ENCODE peak calls at places on chromosomes 5 and 9, in ten cellular contexts. One of them, this sample, is unnamed.

GRCh38 chr5:114010362-114010761 is 351.5 kb upstream of the KCNN2 start:
- DNase-seq in stimulated activated CD4-positive, alpha-beta T cell treated with anti-CD3 and anti-CD28 coated beads, Interleukin-4, amount 100 ng/mL, for 1 hour: no peak
- DNase-seq in stromal cell of bone marrow: peak; percentile 47
- DNase-seq in NCI-H146: no peak
- DNase-seq in transverse colon: no peak
- DNase-seq in stimulated activated CD8-positive, alpha-beta memory T cell treated with anti-CD3 and anti-CD28 coated beads, Interleukin-4, amount 100 ng/mL, for 1 hour: no peak
- DNase-seq in HCT116: no peak
- DNase-seq in RCC 7860: no peak
- DNase-seq in T-cell: no peak
- DNase-seq in NCI-H446 treated with DMSO at 0.1 percent for 48 hours: peak; percentile 85
- DNase-seq in this sample: no peak

GRCh38 chr5:93677344-93678021 is 63.9 kb downstream of the POU5F2 start:
- DNase-seq in stimulated activated CD4-positive, alpha-beta T cell treated with anti-CD3 and anti-CD28 coated beads, Interleukin-4, amount 100 ng/mL, for 1 hour: no peak
- DNase-seq in stromal cell of bone marrow: peak; percentile 82
- DNase-seq in NCI-H146: peak; percentile 88
- DNase-seq in transverse colon: no peak
- DNase-seq in stimulated activated CD8-positive, alpha-beta memory T cell treated with anti-CD3 and anti-CD28 coated beads, Interleukin-4, amount 100 ng/mL, for 1 hour: no peak
- DNase-seq in HCT116: peak; percentile 42
- DNase-seq in RCC 7860: peak; percentile 56
- DNase-seq in T-cell: no peak
- DNase-seq in NCI-H446 treated with DMSO at 0.1 percent for 48 hours: peak; percentile 64
- DNase-seq in this sample: peak; percentile 18

GRCh38 chr5:160385496-160385895 is 14.4 kb downstream of the FAM200C start:
- DNase-seq in stimulated activated CD4-positive, alpha-beta T cell treated with anti-CD3 and anti-CD28 coated beads, Interleukin-4, amount 100 ng/mL, for 1 hour: no peak
- DNase-seq in stromal cell of bone marrow: no peak
- DNase-seq in NCI-H146: no peak
- DNase-seq in transverse colon: no peak
- DNase-seq in stimulated activated CD8-positive, alpha-beta memory T cell treated with anti-CD3 and anti-CD28 coated beads, Interleukin-4, amount 100 ng/mL, for 1 hour: no peak
- DNase-seq in HCT116: no peak
- DNase-seq in RCC 7860: no peak
- DNase-seq in T-cell: no peak
- DNase-seq in NCI-H446 treated with DMSO at 0.1 percent for 48 hours: no peak
- DNase-seq in this sample: no peak

GRCh38 chr9:132582786-132583583 is 579 bp downstream of the BARHL1 start:
- DNase-seq in stimulated activated CD4-positive, alpha-beta T cell treated with anti-CD3 and anti-CD28 coated beads, Interleukin-4, amount 100 ng/mL, for 1 hour: no peak
- DNase-seq in stromal cell of bone marrow: no peak
- DNase-seq in NCI-H146: no peak
- DNase-seq in transverse colon: no peak
- DNase-seq in stimulated activated CD8-positive, alpha-beta memory T cell treated with anti-CD3 and anti-CD28 coated beads, Interleukin-4, amount 100 ng/mL, for 1 hour: no peak
- DNase-seq in HCT116: no peak
- DNase-seq in RCC 7860: no peak
- DNase-seq in T-cell: no peak
- DNase-seq in NCI-H446 treated with DMSO at 0.1 percent for 48 hours: no peak
- DNase-seq in this sample: no peak

GRCh38 chr5:151068571-151069197 is 12.2 kb downstream of the TNIP1 start:
- DNase-seq in stimulated activated CD4-positive, alpha-beta T cell treated with anti-CD3 and anti-CD28 coated beads, Interleukin-4, amount 100 ng/mL, for 1 hour: peak; percentile 42
- DNase-seq in stromal cell of bone marrow: no peak
- DNase-seq in NCI-H146: no peak
- DNase-seq in transverse colon: peak; percentile 50
- DNase-seq in stimulated activated CD8-positive, alpha-beta memory T cell treated with anti-CD3 and anti-CD28 coated beads, Interleukin-4, amount 100 ng/mL, for 1 hour: no peak
- DNase-seq in HCT116: no peak
- DNase-seq in RCC 7860: no peak
- DNase-seq in T-cell: no peak
- DNase-seq in NCI-H446 treated with DMSO at 0.1 percent for 48 hours: no peak
- DNase-seq in this sample: no peak

GRCh38 chr9:38392235-38393127 is at the start of gene ALDH1B1:
- DNase-seq in stimulated activated CD4-positive, alpha-beta T cell treated with anti-CD3 and anti-CD28 coated beads, Interleukin-4, amount 100 ng/mL, for 1 hour: peak; percentile 64
- DNase-seq in stromal cell of bone marrow: peak; percentile 63
- DNase-seq in NCI-H146: peak; percentile 97
- DNase-seq in transverse colon: peak; percentile 92
- DNase-seq in stimulated activated CD8-positive, alpha-beta memory T cell treated with anti-CD3 and anti-CD28 coated beads, Interleukin-4, amount 100 ng/mL, for 1 hour: peak; percentile 24
- DNase-seq in HCT116: peak; percentile 68
- DNase-seq in RCC 7860: peak; percentile 63
- DNase-seq in T-cell: peak; percentile 40
- DNase-seq in NCI-H446 treated with DMSO at 0.1 percent for 48 hours: peak; percentile 45
- DNase-seq in this sample: peak; percentile 89

GRCh38 chr5:104764197-104764596 is 1201.6 kb upstream of the NUDT12 start:
- DNase-seq in stimulated activated CD4-positive, alpha-beta T cell treated with anti-CD3 and anti-CD28 coated beads, Interleukin-4, amount 100 ng/mL, for 1 hour: no peak
- DNase-seq in stromal cell of bone marrow: no peak
- DNase-seq in NCI-H146: no peak
- DNase-seq in transverse colon: no peak
- DNase-seq in stimulated activated CD8-positive, alpha-beta memory T cell treated with anti-CD3 and anti-CD28 coated beads, Interleukin-4, amount 100 ng/mL, for 1 hour: no peak
- DNase-seq in HCT116: no peak
- DNase-seq in RCC 7860: no peak
- DNase-seq in T-cell: no peak
- DNase-seq in NCI-H446 treated with DMSO at 0.1 percent for 48 hours: no peak
- DNase-seq in this sample: no peak

GRCh38 chr9:14417230-14417629 is 103.3 kb upstream of the NFIB start:
- DNase-seq in stimulated activated CD4-positive, alpha-beta T cell treated with anti-CD3 and anti-CD28 coated beads, Interleukin-4, amount 100 ng/mL, for 1 hour: no peak
- DNase-seq in stromal cell of bone marrow: peak; percentile 36
- DNase-seq in NCI-H146: no peak
- DNase-seq in transverse colon: no peak
- DNase-seq in stimulated activated CD8-positive, alpha-beta memory T cell treated with anti-CD3 and anti-CD28 coated beads, Interleukin-4, amount 100 ng/mL, for 1 hour: no peak
- DNase-seq in HCT116: no peak
- DNase-seq in RCC 7860: no peak
- DNase-seq in T-cell: no peak
- DNase-seq in NCI-H446 treated with DMSO at 0.1 percent for 48 hours: peak; percentile 99
- DNase-seq in this sample: no peak

GRCh38 chr9:129806126-129806525 is 3.1 kb downstream of the TOR1B start:
- DNase-seq in stimulated activated CD4-positive, alpha-beta T cell treated with anti-CD3 and anti-CD28 coated beads, Interleukin-4, amount 100 ng/mL, for 1 hour: no peak
- DNase-seq in stromal cell of bone marrow: no peak
- DNase-seq in NCI-H146: no peak
- DNase-seq in transverse colon: no peak
- DNase-seq in stimulated activated CD8-positive, alpha-beta memory T cell treated with anti-CD3 and anti-CD28 coated beads, Interleukin-4, amount 100 ng/mL, for 1 hour: no peak
- DNase-seq in HCT116: no peak
- DNase-seq in RCC 7860: no peak
- DNase-seq in T-cell: no peak
- DNase-seq in NCI-H446 treated with DMSO at 0.1 percent for 48 hours: no peak
- DNase-seq in this sample: no peak

GRCh38 chr9:89635007-89635742 is 30.4 kb downstream of the GADD45G start:
- DNase-seq in stimulated activated CD4-positive, alpha-beta T cell treated with anti-CD3 and anti-CD28 coated beads, Interleukin-4, amount 100 ng/mL, for 1 hour: no peak
- DNase-seq in stromal cell of bone marrow: peak; percentile 62
- DNase-seq in NCI-H146: peak; percentile 8
- DNase-seq in transverse colon: no peak
- DNase-seq in stimulated activated CD8-positive, alpha-beta memory T cell treated with anti-CD3 and anti-CD28 coated beads, Interleukin-4, amount 100 ng/mL, for 1 hour: no peak
- DNase-seq in HCT116: no peak
- DNase-seq in RCC 7860: peak; percentile 38
- DNase-seq in T-cell: no peak
- DNase-seq in NCI-H446 treated with DMSO at 0.1 percent for 48 hours: no peak
- DNase-seq in this sample: peak; percentile 43

GRCh38 chr5:105587963-105588662 is 2025.5 kb upstream of the NUDT12 start:
- DNase-seq in stimulated activated CD4-positive, alpha-beta T cell treated with anti-CD3 and anti-CD28 coated beads, Interleukin-4, amount 100 ng/mL, for 1 hour: no peak
- DNase-seq in stromal cell of bone marrow: no peak
- DNase-seq in NCI-H146: no peak
- DNase-seq in transverse colon: no peak
- DNase-seq in stimulated activated CD8-positive, alpha-beta memory T cell treated with anti-CD3 and anti-CD28 coated beads, Interleukin-4, amount 100 ng/mL, for 1 hour: no peak
- DNase-seq in HCT116: no peak
- DNase-seq in RCC 7860: no peak
- DNase-seq in T-cell: no peak
- DNase-seq in NCI-H446 treated with DMSO at 0.1 percent for 48 hours: no peak
- DNase-seq in this sample: no peak

GRCh38 chr5:40834391-40834848 is 602 bp downstream of the RPL37 start:
- DNase-seq in stimulated activated CD4-positive, alpha-beta T cell treated with anti-CD3 and anti-CD28 coated beads, Interleukin-4, amount 100 ng/mL, for 1 hour: peak; percentile 43
- DNase-seq in stromal cell of bone marrow: no peak
- DNase-seq in NCI-H146: peak; percentile 18
- DNase-seq in transverse colon: peak; percentile 29
- DNase-seq in stimulated activated CD8-positive, alpha-beta memory T cell treated with anti-CD3 and anti-CD28 coated beads, Interleukin-4, amount 100 ng/mL, for 1 hour: no peak
- DNase-seq in HCT116: no peak
- DNase-seq in RCC 7860: no peak
- DNase-seq in T-cell: peak; percentile 78
- DNase-seq in NCI-H446 treated with DMSO at 0.1 percent for 48 hours: no peak
- DNase-seq in this sample: no peak

GRCh38 chr9:116337015-116337414 is 183.4 kb downstream of the PAPPA start:
- DNase-seq in stimulated activated CD4-positive, alpha-beta T cell treated with anti-CD3 and anti-CD28 coated beads, Interleukin-4, amount 100 ng/mL, for 1 hour: no peak
- DNase-seq in stromal cell of bone marrow: peak; percentile 46
- DNase-seq in NCI-H146: no peak
- DNase-seq in transverse colon: no peak
- DNase-seq in stimulated activated CD8-positive, alpha-beta memory T cell treated with anti-CD3 and anti-CD28 coated beads, Interleukin-4, amount 100 ng/mL, for 1 hour: no peak
- DNase-seq in HCT116: no peak
- DNase-seq in RCC 7860: peak; percentile 89
- DNase-seq in T-cell: no peak
- DNase-seq in NCI-H446 treated with DMSO at 0.1 percent for 48 hours: no peak
- DNase-seq in this sample: no peak

GRCh38 chr9:69149321-69149807 is 24.7 kb upstream of the TJP2 start:
- DNase-seq in stimulated activated CD4-positive, alpha-beta T cell treated with anti-CD3 and anti-CD28 coated beads, Interleukin-4, amount 100 ng/mL, for 1 hour: no peak
- DNase-seq in stromal cell of bone marrow: peak; percentile 53
- DNase-seq in NCI-H146: peak; percentile 37
- DNase-seq in transverse colon: no peak
- DNase-seq in stimulated activated CD8-positive, alpha-beta memory T cell treated with anti-CD3 and anti-CD28 coated beads, Interleukin-4, amount 100 ng/mL, for 1 hour: no peak
- DNase-seq in HCT116: no peak
- DNase-seq in RCC 7860: no peak
- DNase-seq in T-cell: no peak
- DNase-seq in NCI-H446 treated with DMSO at 0.1 percent for 48 hours: no peak
- DNase-seq in this sample: no peak

GRCh38 chr9:21813575-21814473 is 11.4 kb downstream of the MTAP start:
- DNase-seq in stimulated activated CD4-positive, alpha-beta T cell treated with anti-CD3 and anti-CD28 coated beads, Interleukin-4, amount 100 ng/mL, for 1 hour: peak; percentile 36
- DNase-seq in stromal cell of bone marrow: peak; percentile 80
- DNase-seq in NCI-H146: peak; percentile 78
- DNase-seq in transverse colon: peak; percentile 68
- DNase-seq in stimulated activated CD8-positive, alpha-beta memory T cell treated with anti-CD3 and anti-CD28 coated beads, Interleukin-4, amount 100 ng/mL, for 1 hour: no peak
- DNase-seq in HCT116: peak; percentile 69
- DNase-seq in RCC 7860: peak; percentile 50
- DNase-seq in T-cell: peak; percentile 36
- DNase-seq in NCI-H446 treated with DMSO at 0.1 percent for 48 hours: peak; percentile 65
- DNase-seq in this sample: peak; percentile 83

GRCh38 chr5:145919413-145919812 is 17.0 kb upstream of the SH3RF2 start:
- DNase-seq in stimulated activated CD4-positive, alpha-beta T cell treated with anti-CD3 and anti-CD28 coated beads, Interleukin-4, amount 100 ng/mL, for 1 hour: no peak
- DNase-seq in stromal cell of bone marrow: no peak
- DNase-seq in NCI-H146: no peak
- DNase-seq in transverse colon: no peak
- DNase-seq in stimulated activated CD8-positive, alpha-beta memory T cell treated with anti-CD3 and anti-CD28 coated beads, Interleukin-4, amount 100 ng/mL, for 1 hour: no peak
- DNase-seq in HCT116: no peak
- DNase-seq in RCC 7860: no peak
- DNase-seq in T-cell: no peak
- DNase-seq in NCI-H446 treated with DMSO at 0.1 percent for 48 hours: no peak
- DNase-seq in this sample: no peak

GRCh38 chr5:160961761-160962160 is 109.8 kb upstream of the ATP10B start:
- DNase-seq in stimulated activated CD4-positive, alpha-beta T cell treated with anti-CD3 and anti-CD28 coated beads, Interleukin-4, amount 100 ng/mL, for 1 hour: no peak
- DNase-seq in stromal cell of bone marrow: no peak
- DNase-seq in NCI-H146: no peak
- DNase-seq in transverse colon: no peak
- DNase-seq in stimulated activated CD8-positive, alpha-beta memory T cell treated with anti-CD3 and anti-CD28 coated beads, Interleukin-4, amount 100 ng/mL, for 1 hour: no peak
- DNase-seq in HCT116: no peak
- DNase-seq in RCC 7860: no peak
- DNase-seq in T-cell: no peak
- DNase-seq in NCI-H446 treated with DMSO at 0.1 percent for 48 hours: peak; percentile 67
- DNase-seq in this sample: no peak

GRCh38 chr5:160852049-160852448 is at the start of gene ATP10B:
- DNase-seq in stimulated activated CD4-positive, alpha-beta T cell treated with anti-CD3 and anti-CD28 coated beads, Interleukin-4, amount 100 ng/mL, for 1 hour: no peak
- DNase-seq in stromal cell of bone marrow: no peak
- DNase-seq in NCI-H146: no peak
- DNase-seq in transverse colon: no peak
- DNase-seq in stimulated activated CD8-positive, alpha-beta memory T cell treated with anti-CD3 and anti-CD28 coated beads, Interleukin-4, amount 100 ng/mL, for 1 hour: no peak
- DNase-seq in HCT116: no peak
- DNase-seq in RCC 7860: no peak
- DNase-seq in T-cell: no peak
- DNase-seq in NCI-H446 treated with DMSO at 0.1 percent for 48 hours: no peak
- DNase-seq in this sample: no peak

This sample was measured in mucosa of gallbladder.